ENCODE peak calls at places on chromosome 11, in ten cellular contexts. U is fibroblast of mammary gland; C is ELF-1; H is mesendoderm; E is stimulated activated CD8-positive, alpha-beta memory T cell treated with anti-CD3 and anti-CD28 coated beads, Interleukin-4, amount 100 ng/mL, for 4 hours; B is activated CD8-positive, alpha-beta memory T cell treated with anti-CD3 and anti-CD28 coated beads for 24 hours; N is hippocampal formation; D is NCI-H2081; X is AG04450; Q is NCI-H1436. V is an unnamed sample.
A peak's percentile ranks its signal among the peaks of the same experiment; 100 is the strongest.

GRCh38 chr11:65565624-65566453 is 4.4 kb upstream of the ZNRD2 start:
- DNase-seq in U (no peak), C (no peak), H (no peak), E (no peak), B (no peak), N (no peak), D (no peak), X (no peak), Q (no peak), V (no peak)

GRCh38 chr11:117843666-117844484 is 19.3 kb upstream of the FXYD2 start:
- DNase-seq in U (peak; percentile 70), C (peak; percentile 78), H (peak; percentile 60), E (peak; percentile 43), B (peak; percentile 96), N (peak; percentile 63), D (peak; percentile 51), X (peak; percentile 20), Q (peak; percentile 61), V (peak; percentile 76)

GRCh38 chr11:1669546-1670218 is 27.3 kb upstream of the KRTAP5-6 start:
- DNase-seq in U (no peak), C (no peak), H (no peak), E (no peak), B (no peak), N (no peak), D (no peak), X (no peak), Q (no peak), V (no peak)

GRCh38 chr11:1059759-1060158 is 14.9 kb upstream of the MUC2 start:
- DNase-seq in U (no peak), C (peak; percentile 56), H (peak; percentile 34), E (no peak), B (no peak), N (no peak), D (no peak), X (no peak), Q (no peak), V (no peak)

GRCh38 chr11:35529971-35530495 is 4.6 kb upstream of the PAMR1 start:
- DNase-seq in U (peak; percentile 98), C (peak; percentile 49), H (peak; percentile 72), E (no peak), B (no peak), N (no peak), D (no peak), X (peak; percentile 92), Q (no peak), V (no peak)

GRCh38 chr11:64500176-64501013 is 90.6 kb upstream of the SLC22A12 start:
- DNase-seq in U (peak; percentile 10), C (no peak), H (no peak), E (no peak), B (no peak), N (no peak), D (no peak), X (no peak), Q (no peak), V (peak; percentile 86)

GRCh38 chr11:118200901-118201680 is 23.7 kb downstream of the JAML start:
- DNase-seq in U (no peak), C (no peak), H (no peak), E (peak; percentile 47), B (peak; percentile 79), N (no peak), D (no peak), X (no peak), Q (no peak), V (no peak)

GRCh38 chr11:130603585-130603906 is 155.1 kb downstream of the ADAMTS15 start:
- DNase-seq in U (no peak), C (no peak), H (no peak), E (no peak), B (no peak), N (no peak), D (no peak), X (no peak), Q (no peak), V (no peak)

GRCh38 chr11:79026803-79027445 is 413.9 kb downstream of the TENM4 start:
- DNase-seq in U (peak; percentile 62), C (no peak), H (no peak), E (no peak), B (no peak), N (no peak), D (no peak), X (no peak), Q (no peak), V (no peak)

GRCh38 chr11:117281159-117281558 is 10.0 kb upstream of the BACE1-AS start:
- DNase-seq in U (peak; percentile 99), C (peak; percentile 61), H (peak; percentile 22), E (no peak), B (no peak), N (no peak), D (no peak), X (peak; percentile 89), Q (no peak), V (no peak)

GRCh38 chr11:47489395-47489755 is 40.4 kb upstream of the RAPSN start:
- DNase-seq in U (peak; percentile 53), C (no peak), H (no peak), E (no peak), B (no peak), N (no peak), D (no peak), X (peak; percentile 39), Q (no peak), V (no peak)

GRCh38 chr11:110160016-110160415 is 66.8 kb downstream of the ZC3H12C start:
- DNase-seq in U (peak; percentile 71), C (no peak), H (no peak), E (no peak), B (no peak), N (no peak), D (no peak), X (no peak), Q (no peak), V (no peak)

GRCh38 chr11:120125005-120125404 is 12.9 kb downstream of the TRIM29 start:
- DNase-seq in U (peak; percentile 81), C (peak; percentile 58), H (peak; percentile 42), E (no peak), B (no peak), N (no peak), D (no peak), X (no peak), Q (no peak), V (peak; percentile 39)

GRCh38 chr11:115464269-115464668 is 39.9 kb downstream of the CADM1 start:
- DNase-seq in U (no peak), C (no peak), H (no peak), E (no peak), B (no peak), N (no peak), D (no peak), X (peak; percentile 7), Q (no peak), V (no peak)

GRCh38 chr11:32893947-32894827 is 1.6 kb downstream of the QSER1 start:
- DNase-seq in U (peak; percentile 90), C (peak; percentile 78), H (peak; percentile 91), E (no peak), B (no peak), N (peak; percentile 34), D (peak; percentile 79), X (peak; percentile 66), Q (peak; percentile 54), V (peak; percentile 26)

GRCh38 chr11:119056397-119056999 is 507 bp downstream of the HYOU1 start:
- DNase-seq in U (no peak), C (peak; percentile 47), H (peak; percentile 77), E (peak; percentile 6), B (peak; percentile 80), N (no peak), D (peak; percentile 61), X (no peak), Q (peak; percentile 8), V (peak; percentile 34)

GRCh38 chr11:65108469-65109123 is 3.1 kb upstream of the TM7SF2 start:
- DNase-seq in U (no peak), C (no peak), H (no peak), E (no peak), B (no peak), N (no peak), D (no peak), X (no peak), Q (no peak), V (no peak)

GRCh38 chr11:79388201-79388600 is 52.6 kb downstream of the TENM4 start:
- DNase-seq in U (no peak), C (no peak), H (no peak), E (no peak), B (no peak), N (no peak), D (no peak), X (no peak), Q (no peak), V (no peak)

GRCh38 chr11:15627560-15627959 is 512.8 kb downstream of the INSC start:
- DNase-seq in U (peak; percentile 5), C (no peak), H (peak; percentile 58), E (no peak), B (no peak), N (no peak), D (no peak), X (peak; percentile 7), Q (no peak), V (no peak)

GRCh38 chr11:1505480-1505879 is 18.9 kb upstream of the MOB2 start:
- DNase-seq in U (no peak), C (peak; percentile 32), H (peak; percentile 59), E (no peak), B (no peak), N (no peak), D (no peak), X (no peak), Q (no peak), V (peak; percentile 36)

GRCh38 chr11:76233936-76234703 is 27.8 kb upstream of the WNT11 start:
- DNase-seq in U (peak; percentile 64), C (peak; percentile 60), H (no peak), E (no peak), B (no peak), N (no peak), D (no peak), X (no peak), Q (no peak), V (peak; percentile 52)

GRCh38 chr11:9461068-9461759 is 402 bp downstream of the ZNF143 start:
- DNase-seq in U (peak; percentile 90), C (peak; percentile 91), H (peak; percentile 94), E (peak; percentile 60), B (peak; percentile 93), N (peak; percentile 86), D (peak; percentile 85), X (peak; percentile 66), Q (peak; percentile 90), V (peak; percentile 82)

GRCh38 chr11:109405671-109406070 is 16.3 kb upstream of the C11orf87 start:
- DNase-seq in U (peak; percentile 53), C (no peak), H (no peak), E (no peak), B (no peak), N (no peak), D (no peak), X (peak; percentile 10), Q (no peak), V (no peak)

GRCh38 chr11:23620617-23621016 is 760.3 kb upstream of the CCDC179 start:
- DNase-seq in U (peak; percentile 1), C (no peak), H (no peak), E (no peak), B (no peak), N (no peak), D (no peak), X (no peak), Q (no peak), V (no peak)

GRCh38 chr11:117795726-117796455 is 1.1 kb downstream of the DSCAML1 start:
- DNase-seq in U (no peak), C (peak; percentile 44), H (no peak), E (no peak), B (no peak), N (no peak), D (no peak), X (no peak), Q (no peak), V (no peak)

GRCh38 chr11:35424157-35424945 is 5.0 kb upstream of the SLC1A2 start:
- DNase-seq in U (peak; percentile 52), C (no peak), H (no peak), E (no peak), B (no peak), N (no peak), D (no peak), X (no peak), Q (no peak), V (no peak)

GRCh38 chr11:72668645-72669347 is 5.4 kb downstream of the PDE2A start:
- DNase-seq in U (no peak), C (peak; percentile 61), H (peak; percentile 64), E (no peak), B (peak; percentile 65), N (no peak), D (no peak), X (no peak), Q (no peak), V (no peak)

GRCh38 chr11:47552086-47552580 is 799 bp downstream of the CELF1 start:
- DNase-seq in U (peak; percentile 47), C (peak; percentile 62), H (peak; percentile 85), E (no peak), B (no peak), N (no peak), D (no peak), X (no peak), Q (no peak), V (peak; percentile 24)